ENCODE peak calls at places on chromosome X, in six cellular contexts. L is ascending aorta; C is naive thymus-derived CD4-positive, alpha-beta T cell; W is CD8-positive, alpha-beta T cell; T is kidney; K is tibial artery. I is an unnamed sample.

GRCh38 chrX:123878177-123878576 is 18.3 kb downstream of the XIAP start:
- DNase-seq in L (no peak), W (no peak), T (no peak), C (no peak), K (no peak), I (no peak)

GRCh38 chrX:17706676-17707075 is 30.6 kb upstream of the SCML1 start:
- DNase-seq in T (no peak), W (no peak), L (no peak), C (no peak), K (no peak), I (no peak)

GRCh38 chrX:119638725-119639471 is 32.7 kb upstream of the NKRF start:
- DNase-seq in C (no peak), W (no peak), T (no peak), L (no peak), K (no peak), I (no peak)

GRCh38 chrX:33840176-33840575 is 291.9 kb downstream of the FAM47A start:
- DNase-seq in T (no peak), K (no peak), W (no peak), C (no peak), L (no peak), I (no peak)

GRCh38 chrX:135713795-135714194 is 356 bp downstream of the CT45A1 start:
- DNase-seq in W (no peak), K (no peak), L (no peak), T (no peak), C (no peak), I (no peak)

GRCh38 chrX:56994375-56995270 is 718 bp downstream of the SPIN3 start:
- DNase-seq in W (no peak), C (no peak), K (no peak), T (peak; percentile 56), L (no peak), I (no peak)

GRCh38 chrX:112808651-112809050 is 32.0 kb downstream of the AMOT start:
- DNase-seq in W (no peak), K (no peak), L (no peak), C (no peak), T (no peak), I (no peak)

GRCh38 chrX:123764967-123765871 is 32.4 kb upstream of the THOC2 start:
- DNase-seq in K (peak; percentile 84), W (peak; percentile 57), T (peak; percentile 94), L (peak; percentile 20), C (peak; percentile 7), I (peak; percentile 89)

GRCh38 chrX:69543572-69543971 is 39.4 kb downstream of the NALF2 start:
- DNase-seq in L (no peak), C (no peak), W (no peak), K (no peak), T (peak; percentile 64), I (no peak)

GRCh38 chrX:23952401-23952800 is 44.6 kb downstream of the CXorf58 start:
- DNase-seq in W (no peak), L (no peak), C (no peak), K (no peak), T (no peak), I (no peak)

GRCh38 chrX:47802589-47802988 is 34.1 kb upstream of the ZNF81 start:
- DNase-seq in L (no peak), W (no peak), K (no peak), T (no peak), C (no peak), I (no peak)

GRCh38 chrX:49003696-49004095 is 1.6 kb upstream of the GRIPAP1 start:
- DNase-seq in W (no peak), T (no peak), C (no peak), K (no peak), L (no peak), I (no peak)

GRCh38 chrX:30141966-30142365 is 73.4 kb upstream of the MAGEB2 start:
- DNase-seq in K (no peak), C (no peak), L (no peak), T (no peak), W (no peak), I (peak; percentile 27)

GRCh38 chrX:9117851-9118250 is 83.9 kb upstream of the FAM9B start:
- DNase-seq in L (no peak), T (no peak), C (no peak), K (no peak), W (no peak), I (no peak)

GRCh38 chrX:134010690-134011089 is 25.3 kb upstream of the GPC3 start:
- DNase-seq in C (no peak), T (no peak), L (no peak), W (no peak), K (no peak), I (no peak)

GRCh38 chrX:70254909-70255308 is 5.1 kb downstream of the P2RY4 start:
- DNase-seq in T (no peak), K (no peak), W (no peak), L (no peak), C (no peak), I (no peak)

GRCh38 chrX:130082244-130083106 is 27.8 kb downstream of the ELF4 start:
- DNase-seq in K (peak; percentile 49), W (peak; percentile 73), L (no peak), C (peak; percentile 18), T (peak; percentile 87), I (peak; percentile 61)

GRCh38 chrX:17549005-17549685 is 174.1 kb downstream of the NHS start:
- DNase-seq in W (no peak), C (no peak), T (no peak), L (no peak), K (no peak), I (no peak)

GRCh38 chrX:29090811-29091210 is 503.6 kb downstream of the IL1RAPL1 start:
- DNase-seq in W (no peak), K (no peak), L (no peak), C (no peak), T (no peak), I (no peak)

GRCh38 chrX:29662759-29663503 is 552.4 kb upstream of the MAGEB2 start:
- DNase-seq in W (no peak), C (no peak), T (no peak), L (no peak), K (no peak), I (peak; percentile 14)

GRCh38 chrX:54479471-54480122 is 16.4 kb downstream of the FGD1 start:
- DNase-seq in W (no peak), C (no peak), K (no peak), T (no peak), L (no peak), I (no peak)

GRCh38 chrX:26442340-26442739 is 226.4 kb downstream of the MAGEB5 start:
- DNase-seq in K (no peak), L (no peak), W (no peak), T (no peak), C (no peak), I (no peak)

GRCh38 chrX:67723580-67724351 is 179.9 kb downstream of the AR start:
- DNase-seq in L (no peak), W (no peak), K (peak; percentile 19), C (no peak), T (no peak), I (no peak)

GRCh38 chrX:68762649-68763268 is 66.1 kb upstream of the EFNB1 start:
- DNase-seq in W (no peak), L (no peak), K (no peak), T (no peak), C (no peak), I (no peak)

GRCh38 chrX:9577555-9577954 is 112.7 kb downstream of the TBL1X start:
- DNase-seq in W (no peak), C (no peak), K (no peak), T (no peak), L (no peak), I (no peak)

GRCh38 chrX:106246511-106246910 is 78.4 kb downstream of the PWWP3B start:
- DNase-seq in K (no peak), W (no peak), C (no peak), L (no peak), T (no peak), I (no peak)

GRCh38 chrX:50618788-50619558 is 148.3 kb upstream of the DGKK start:
- DNase-seq in T (peak; percentile 23), C (no peak), W (no peak), L (no peak), K (no peak), I (no peak)

GRCh38 chrX:3076416-3076991 is 35.2 kb downstream of the ARSF start:
- DNase-seq in L (no peak), T (no peak), C (no peak), K (no peak), W (no peak), I (no peak)

GRCh38 chrX:133403984-133404383 is 11.3 kb downstream of the GPC4 start:
- DNase-seq in T (no peak), W (no peak), L (no peak), K (no peak), C (no peak), I (no peak)

GRCh38 chrX:39320165-39320564 is 518.9 kb downstream of the MID1IP1 start:
- DNase-seq in L (no peak), T (no peak), C (no peak), K (no peak), W (no peak), I (no peak)

GRCh38 chrX:101208152-101208905 is 11.3 kb upstream of the DRP2 start:
- DNase-seq in K (no peak), W (no peak), T (no peak), L (no peak), C (no peak), I (no peak)

GRCh38 chrX:68846536-68846935 is 17.7 kb downstream of the EFNB1 start:
- DNase-seq in T (no peak), L (no peak), C (no peak), W (no peak), K (no peak), I (no peak)

GRCh38 chrX:10922158-10922557 is 189.0 kb upstream of the HCCS start:
- DNase-seq in T (no peak), W (no peak), C (no peak), K (no peak), L (no peak), I (no peak)

DNA sequence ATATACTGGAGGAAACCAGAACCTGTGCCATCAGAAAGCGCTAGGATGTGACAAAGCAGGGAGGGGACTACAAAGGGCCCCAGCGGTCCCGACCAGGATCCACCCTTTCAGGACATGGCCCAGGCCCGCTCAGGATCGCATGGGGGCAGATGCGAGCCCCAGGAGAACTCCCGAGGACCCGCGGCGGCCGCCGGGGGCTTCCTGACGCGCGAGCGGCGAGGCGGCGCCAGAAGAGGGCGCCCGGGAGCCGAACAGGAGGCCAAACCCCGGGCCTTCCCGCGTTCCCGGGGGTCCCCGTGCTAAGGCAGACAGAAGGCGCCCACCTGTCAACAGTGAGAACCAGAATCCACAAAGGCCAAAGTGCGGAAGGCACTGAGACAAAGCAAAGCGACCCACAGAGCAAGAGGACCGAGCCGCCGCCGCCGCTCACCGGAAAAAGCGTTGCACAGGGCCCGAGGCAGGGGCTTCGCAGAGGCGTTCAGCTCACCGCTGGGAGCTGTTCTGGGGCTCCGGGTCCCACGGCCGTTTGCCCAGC is 7.3 kb upstream of the OPN1LW start:
- DNase-seq in K (peak; percentile 52), T (peak; percentile 88), W (peak; percentile 83), L (peak; percentile 22), C (peak; percentile 59), I (peak; percentile 79)
- H3K27ac ChIP-seq in K (no peak overlapping the region), T (peak overlapping the region; percentile 28), W (peak overlapping the region; percentile 31), L (no peak overlapping the region), C (peak overlapping the region; percentile 73), I (peak overlapping the region; percentile 36)

GRCh38 chrX:107738272-107738671 is 37.3 kb downstream of the TSC22D3 start:
- DNase-seq in L (no peak), K (no peak), T (no peak), W (no peak), C (no peak), I (no peak)
- H3K4me1 ChIP-seq in L (peaks cover 32% of the 10 kb centered on the region), K (peaks cover 33% of the 10 kb centered on the region), T (peaks cover 35% of the 10 kb centered on the region), W (peaks cover 41% of the 10 kb centered on the region), C (peaks cover 26% of the 10 kb centered on the region), I (peaks cover 72% of the 10 kb centered on the region)

GRCh38 chrX:103586659-103587058 is 1.3 kb downstream of the TCEAL4 start:
- DNase-seq in L (no peak), W (no peak), C (no peak), T (no peak), K (no peak), I (no peak)
- H3K4me3 ChIP-seq in L (peak overlapping the region; percentile 74), W (no peak overlapping the region), C (no peak overlapping the region), T (no peak overlapping the region), K (peak overlapping the region; percentile 72), I (no peak overlapping the region)

GRCh38 chrX:72081605-72082320 is 50.0 kb downstream of the RTL5 start:
- DNase-seq in L (no peak), K (no peak), T (no peak), W (no peak), C (no peak), I (no peak)
- H3K27ac ChIP-seq in L (peak overlapping the region; percentile 34), K (peak overlapping the region; percentile 30), T (no peak overlapping the region), W (no peak overlapping the region), C (no peak overlapping the region), I (no peak overlapping the region)

I was measured in adrenal gland.